ENCODE peak calls at places on chromosome 2, in four cellular contexts. Y is GM12878, A is HL-60, F is K562. Q is an unnamed sample.

GRCh38 chr2:127700527-127701192 is 637 bp upstream of the SFT2D3 start:
- DNase-seq in Y (peak), A (peak), F (peak), Q (peak)

GRCh38 chr2:149828506-149829210 is 241.1 kb upstream of the MMADHC start:
- DNase-seq in Y (no peak), A (no peak), F (no peak), Q (no peak)

GRCh38 chr2:31688282-31688681 is 107.5 kb upstream of the SRD5A2 start:
- DNase-seq in Y (no peak), A (no peak), F (peak), Q (no peak)

GRCh38 chr2:113328043-113328442 is 49.3 kb upstream of the PAX8 start:
- DNase-seq in Y (no peak), A (no peak), F (no peak), Q (no peak)

GRCh38 chr2:66665124-66665984 is 230.4 kb downstream of the MEIS1 start:
- DNase-seq in Y (no peak), A (no peak), F (no peak), Q (no peak)

GRCh38 chr2:122031544-122032263 is 276.3 kb downstream of the TSN start:
- DNase-seq in Y (peak), A (no peak), F (no peak), Q (no peak)

GRCh38 chr2:44110444-44110843 is 58.2 kb upstream of the PPM1B start:
- DNase-seq in Y (no peak), A (no peak), F (no peak), Q (no peak)

GRCh38 chr2:224934542-224935188 is 107.6 kb downstream of the DOCK10 start:
- DNase-seq in Y (no peak), A (peak), F (no peak), Q (no peak)

GRCh38 chr2:106745468-106745867 is 140.5 kb downstream of the ST6GAL2 start:
- DNase-seq in Y (no peak), A (no peak), F (no peak), Q (no peak)

GRCh38 chr2:66569321-66569851 is 134.5 kb downstream of the MEIS1 start:
- DNase-seq in Y (no peak), A (no peak), F (no peak), Q (no peak)

GRCh38 chr2:10361220-10361588 is 58.5 kb downstream of the HPCAL1 start:
- DNase-seq in Y (no peak), A (no peak), F (no peak), Q (no peak)

GRCh38 chr2:135473567-135473966 is 57.5 kb downstream of the ZRANB3 start:
- DNase-seq in Y (peak), A (peak), F (peak), Q (no peak)

GRCh38 chr2:174169372-174169771 is 79.0 kb downstream of the OLA1 start:
- DNase-seq in Y (no peak), A (no peak), F (no peak), Q (no peak)

GRCh38 chr2:11411768-11412448 is 54.1 kb downstream of the E2F6 start:
- DNase-seq in Y (no peak), A (peak), F (peak), Q (no peak)

GRCh38 chr2:176324862-176325261 is 55.6 kb downstream of the MTX2 start:
- DNase-seq in Y (no peak), A (no peak), F (no peak), Q (no peak)

GRCh38 chr2:232345251-232345650 is 33.3 kb upstream of the ALPP start:
- DNase-seq in Y (no peak), A (no peak), F (no peak), Q (no peak)

DNA sequence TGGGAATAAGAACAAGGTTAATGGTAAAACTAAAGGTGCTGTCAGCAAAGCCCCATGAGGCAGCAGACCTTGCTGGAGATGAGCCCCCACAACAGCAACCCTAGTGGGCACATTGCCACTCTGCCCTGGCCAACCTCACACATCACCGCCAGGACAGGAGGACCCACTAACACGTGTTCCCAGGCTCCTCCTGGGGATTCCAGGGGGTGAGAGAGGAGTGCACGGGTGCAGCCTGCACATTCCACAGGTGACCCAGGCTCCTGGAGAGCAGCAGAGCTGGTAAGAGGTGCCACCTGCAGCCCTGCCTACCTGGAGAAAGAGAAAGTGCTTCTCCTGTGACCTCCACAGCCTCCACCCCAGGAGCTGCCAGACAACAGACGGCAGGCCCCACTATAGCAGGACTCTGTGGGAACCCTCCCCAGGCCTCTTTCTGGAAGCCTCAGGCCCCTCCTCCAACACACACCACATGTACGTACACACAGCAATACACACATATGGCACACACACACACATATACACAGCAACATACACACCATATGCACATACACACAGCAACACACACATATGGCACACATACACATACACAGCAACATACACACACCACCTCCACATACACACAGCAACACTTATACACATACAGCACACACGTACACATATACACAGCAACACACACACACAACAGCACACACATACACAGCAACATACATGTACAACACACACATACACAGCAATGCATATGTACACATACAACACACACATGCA is 187.1 kb downstream of the GLI2 start:
- DNase-seq in Y (no peak), A (no peak), F (no peak), Q (no peak)
- TF ChIP-seq SPI1 in Y (no peak), A (no peak), F (no peak), Q (no peak)

GRCh38 chr2:157876771-157877108 is 610 bp upstream of the ACVR1 start:
- DNase-seq in Y (no peak), A (no peak), F (no peak), Q (no peak)

GRCh38 chr2:157874278-157874825 is 1.8 kb downstream of the ACVR1 start:
- DNase-seq in Y (no peak), A (no peak), F (no peak), Q (no peak)

GRCh38 chr2:157876066-157876770 is at the start of gene ACVR1:
- DNase-seq in Y (no peak), A (peak), F (peak), Q (peak)

GRCh38 chr2:157875720-157876065 is 437 bp downstream of the ACVR1 start:
- DNase-seq in Y (no peak), A (no peak), F (peak), Q (no peak)

GRCh38 chr2:157874997-157875719 is 972 bp downstream of the ACVR1 start:
- DNase-seq in Y (no peak), A (no peak), F (peak), Q (no peak)
- TF ChIP-seq SPI1 in Y (no peak), A (no peak), F (no peak), Q (no peak)

GRCh38 chr2:216635171-216635570 is 2.0 kb downstream of the IGFBP2 start:
- DNase-seq in Y (no peak), A (no peak), F (no peak), Q (no peak)

GRCh38 chr2:216635701-216636541 is 2.7 kb downstream of the IGFBP2 start:
- DNase-seq in Y (no peak), A (no peak), F (no peak), Q (no peak)

GRCh38 chr2:216632952-216633615 is at the start of gene IGFBP2:
- DNase-seq in Y (no peak), A (peak), F (no peak), Q (no peak)

GRCh38 chr2:216633616-216634316 is 546 bp downstream of the IGFBP2 start:
- DNase-seq in Y (no peak), A (no peak), F (no peak), Q (no peak)

DNA sequence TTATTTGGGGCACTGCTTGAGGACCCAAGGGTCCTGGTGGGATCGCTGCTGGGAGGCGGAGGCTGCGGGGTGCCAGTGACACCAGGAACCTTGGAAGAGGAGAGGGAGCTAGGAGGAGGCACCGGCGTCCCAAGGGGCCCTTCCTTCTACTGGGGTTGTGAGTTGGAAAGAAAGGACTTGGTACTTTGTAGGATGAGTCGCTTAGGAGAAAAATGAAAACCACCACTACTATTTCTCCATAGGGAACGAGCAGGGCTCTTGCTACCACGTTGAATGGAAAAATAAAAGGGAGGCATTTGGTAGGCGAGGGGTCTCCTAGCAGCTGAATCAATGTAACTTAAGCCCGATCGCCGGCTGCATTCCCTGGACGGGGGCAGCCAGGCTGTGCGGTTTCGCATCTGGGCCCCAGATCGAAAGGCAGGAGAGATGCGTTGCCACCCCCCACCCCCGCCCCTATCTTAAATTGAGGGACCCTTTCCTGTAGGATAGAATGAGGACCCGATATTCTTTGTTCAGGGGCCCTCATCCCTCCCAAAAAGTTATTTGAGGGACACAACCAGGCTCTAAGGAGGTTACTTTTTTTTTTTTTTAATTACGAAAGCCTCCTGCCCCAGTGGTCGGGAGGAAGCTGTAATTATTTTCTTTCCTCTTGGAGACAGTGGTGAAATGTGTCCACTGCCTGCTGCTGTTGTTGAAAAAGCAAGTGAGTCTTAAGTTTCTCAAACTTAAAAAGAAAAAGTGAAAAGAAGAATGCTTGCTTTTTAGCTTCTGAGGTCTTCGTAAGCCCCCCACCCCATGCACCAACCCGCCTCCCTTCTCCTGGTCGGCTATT is 1.3 kb downstream of the IGFBP2 start:
- DNase-seq in Y (no peak), A (no peak), F (no peak), Q (no peak)
- TF ChIP-seq SPI1 in Y (no peak), A (no peak), F (no peak), Q (no peak)

DNA sequence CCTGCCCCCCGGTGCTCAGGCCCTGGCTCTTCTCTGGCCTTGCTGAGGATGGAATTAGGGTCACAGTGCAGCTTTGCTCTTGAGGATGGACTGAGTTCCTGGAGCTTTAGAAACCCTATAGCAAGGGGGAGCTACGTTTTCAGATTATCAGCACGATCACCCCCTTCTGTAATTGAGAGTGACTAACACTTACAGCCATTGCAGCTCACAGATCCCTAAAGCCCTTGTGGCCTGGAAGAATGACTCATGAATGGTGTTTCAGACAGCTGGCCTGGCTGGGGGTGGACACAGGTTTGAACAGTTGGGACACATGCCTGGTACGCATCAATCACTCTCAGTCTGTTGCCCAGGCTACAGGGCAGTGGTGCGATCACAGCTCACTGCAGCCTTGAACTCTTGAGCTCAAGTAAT is 79.7 kb upstream of the IGFBP5 start:
- DNase-seq in Y (no peak), A (no peak), F (peak), Q (no peak)
- TF ChIP-seq SPI1 in Y (no peak), A (no peak), F (no peak), Q (no peak)

Q was measured in GM12891.